ENCODE peak calls at places on chromosomes 13 and 19, in seven cellular contexts. One of them, this sample, is unnamed.

GRCh38 chr19:31039151-31039550 is 310.1 kb downstream of the TSHZ3 start:
- DNase-seq in CD8-positive, alpha-beta memory T cell: no peak
- DNase-seq in fibroblast of lung: no peak
- DNase-seq in T-helper 1 cell: no peak
- DNase-seq in B cell: no peak
- DNase-seq in stimulated activated CD8-positive, alpha-beta memory T cell treated with anti-CD3 and anti-CD28 coated beads, Interleukin-4, amount 100 ng/mL, for 48 hours: no peak
- DNase-seq in cardiac muscle cell: no peak
- DNase-seq in this sample: no peak

GRCh38 chr19:17405250-17406038 is at the start of gene BST2:
- DNase-seq in CD8-positive, alpha-beta memory T cell: peak; percentile 74
- DNase-seq in cardiac muscle cell: peak; percentile 79
- DNase-seq in stimulated activated CD8-positive, alpha-beta memory T cell treated with anti-CD3 and anti-CD28 coated beads, Interleukin-4, amount 100 ng/mL, for 48 hours: peak; percentile 71
- DNase-seq in T-helper 1 cell: peak; percentile 82
- DNase-seq in fibroblast of lung: no peak
- DNase-seq in B cell: peak; percentile 70
- DNase-seq in this sample: peak; percentile 58

GRCh38 chr19:45885556-45886426 is at the start of gene IRF2BP1:
- DNase-seq in T-helper 1 cell: peak; percentile 91
- DNase-seq in CD8-positive, alpha-beta memory T cell: peak; percentile 89
- DNase-seq in B cell: peak; percentile 95
- DNase-seq in fibroblast of lung: peak; percentile 93
- DNase-seq in stimulated activated CD8-positive, alpha-beta memory T cell treated with anti-CD3 and anti-CD28 coated beads, Interleukin-4, amount 100 ng/mL, for 48 hours: peak; percentile 92
- DNase-seq in cardiac muscle cell: peak; percentile 95
- DNase-seq in this sample: peak; percentile 83

GRCh38 chr13:24642236-24642635 is 38.0 kb upstream of the ATP12A start:
- DNase-seq in B cell: no peak
- DNase-seq in CD8-positive, alpha-beta memory T cell: no peak
- DNase-seq in stimulated activated CD8-positive, alpha-beta memory T cell treated with anti-CD3 and anti-CD28 coated beads, Interleukin-4, amount 100 ng/mL, for 48 hours: no peak
- DNase-seq in cardiac muscle cell: no peak
- DNase-seq in T-helper 1 cell: peak; percentile 54
- DNase-seq in fibroblast of lung: no peak
- DNase-seq in this sample: no peak

GRCh38 chr19:35712529-35712909 is 5.3 kb upstream of the KMT2B start:
- DNase-seq in T-helper 1 cell: no peak
- DNase-seq in B cell: no peak
- DNase-seq in CD8-positive, alpha-beta memory T cell: no peak
- DNase-seq in cardiac muscle cell: no peak
- DNase-seq in stimulated activated CD8-positive, alpha-beta memory T cell treated with anti-CD3 and anti-CD28 coated beads, Interleukin-4, amount 100 ng/mL, for 48 hours: peak; percentile 76
- DNase-seq in fibroblast of lung: no peak
- DNase-seq in this sample: no peak

GRCh38 chr19:2507109-2507508 is 31.2 kb downstream of the GADD45B start:
- DNase-seq in CD8-positive, alpha-beta memory T cell: peak; percentile 36
- DNase-seq in B cell: no peak
- DNase-seq in fibroblast of lung: peak; percentile 81
- DNase-seq in stimulated activated CD8-positive, alpha-beta memory T cell treated with anti-CD3 and anti-CD28 coated beads, Interleukin-4, amount 100 ng/mL, for 48 hours: no peak
- DNase-seq in cardiac muscle cell: peak; percentile 58
- DNase-seq in T-helper 1 cell: peak; percentile 83
- DNase-seq in this sample: no peak

GRCh38 chr19:15672580-15673175 is at the start of gene CYP4F12:
- DNase-seq in B cell: no peak
- DNase-seq in fibroblast of lung: peak; percentile 12
- DNase-seq in cardiac muscle cell: peak; percentile 81
- DNase-seq in stimulated activated CD8-positive, alpha-beta memory T cell treated with anti-CD3 and anti-CD28 coated beads, Interleukin-4, amount 100 ng/mL, for 48 hours: peak; percentile 32
- DNase-seq in T-helper 1 cell: no peak
- DNase-seq in CD8-positive, alpha-beta memory T cell: peak; percentile 10
- DNase-seq in this sample: no peak

GRCh38 chr19:46727036-46727501 is 10.2 kb upstream of the PRKD2 start:
- DNase-seq in stimulated activated CD8-positive, alpha-beta memory T cell treated with anti-CD3 and anti-CD28 coated beads, Interleukin-4, amount 100 ng/mL, for 48 hours: no peak
- DNase-seq in cardiac muscle cell: no peak
- DNase-seq in CD8-positive, alpha-beta memory T cell: no peak
- DNase-seq in T-helper 1 cell: no peak
- DNase-seq in B cell: no peak
- DNase-seq in fibroblast of lung: no peak
- DNase-seq in this sample: no peak

GRCh38 chr13:79503069-79503468 is 22.1 kb downstream of the NDFIP2 start:
- DNase-seq in T-helper 1 cell: no peak
- DNase-seq in cardiac muscle cell: no peak
- DNase-seq in stimulated activated CD8-positive, alpha-beta memory T cell treated with anti-CD3 and anti-CD28 coated beads, Interleukin-4, amount 100 ng/mL, for 48 hours: no peak
- DNase-seq in CD8-positive, alpha-beta memory T cell: no peak
- DNase-seq in B cell: no peak
- DNase-seq in fibroblast of lung: no peak
- DNase-seq in this sample: no peak

GRCh38 chr13:84481958-84482357 is 599.7 kb upstream of the SLITRK1 start:
- DNase-seq in B cell: no peak
- DNase-seq in fibroblast of lung: peak; percentile 66
- DNase-seq in cardiac muscle cell: peak; percentile 6
- DNase-seq in stimulated activated CD8-positive, alpha-beta memory T cell treated with anti-CD3 and anti-CD28 coated beads, Interleukin-4, amount 100 ng/mL, for 48 hours: no peak
- DNase-seq in T-helper 1 cell: no peak
- DNase-seq in CD8-positive, alpha-beta memory T cell: no peak
- DNase-seq in this sample: no peak

GRCh38 chr19:5299137-5299536 is 41.5 kb downstream of the PTPRS start:
- DNase-seq in stimulated activated CD8-positive, alpha-beta memory T cell treated with anti-CD3 and anti-CD28 coated beads, Interleukin-4, amount 100 ng/mL, for 48 hours: no peak
- DNase-seq in cardiac muscle cell: no peak
- DNase-seq in CD8-positive, alpha-beta memory T cell: no peak
- DNase-seq in B cell: no peak
- DNase-seq in T-helper 1 cell: no peak
- DNase-seq in fibroblast of lung: no peak
- DNase-seq in this sample: no peak

GRCh38 chr19:5025027-5025426 is 56.1 kb downstream of the KDM4B start:
- DNase-seq in stimulated activated CD8-positive, alpha-beta memory T cell treated with anti-CD3 and anti-CD28 coated beads, Interleukin-4, amount 100 ng/mL, for 48 hours: no peak
- DNase-seq in cardiac muscle cell: no peak
- DNase-seq in T-helper 1 cell: no peak
- DNase-seq in fibroblast of lung: no peak
- DNase-seq in CD8-positive, alpha-beta memory T cell: no peak
- DNase-seq in B cell: no peak
- DNase-seq in this sample: no peak

GRCh38 chr19:8321760-8322637 is 703 bp downstream of the RPS28 start:
- DNase-seq in T-helper 1 cell: no peak
- DNase-seq in CD8-positive, alpha-beta memory T cell: no peak
- DNase-seq in stimulated activated CD8-positive, alpha-beta memory T cell treated with anti-CD3 and anti-CD28 coated beads, Interleukin-4, amount 100 ng/mL, for 48 hours: no peak
- DNase-seq in B cell: no peak
- DNase-seq in fibroblast of lung: no peak
- DNase-seq in cardiac muscle cell: no peak
- DNase-seq in this sample: no peak

GRCh38 chr19:5292453-5292842 is 48.2 kb downstream of the PTPRS start:
- DNase-seq in fibroblast of lung: no peak
- DNase-seq in cardiac muscle cell: no peak
- DNase-seq in B cell: no peak
- DNase-seq in stimulated activated CD8-positive, alpha-beta memory T cell treated with anti-CD3 and anti-CD28 coated beads, Interleukin-4, amount 100 ng/mL, for 48 hours: peak; percentile 47
- DNase-seq in CD8-positive, alpha-beta memory T cell: no peak
- DNase-seq in T-helper 1 cell: no peak
- DNase-seq in this sample: peak; percentile 9

GRCh38 chr19:6720369-6721112 is at the start of gene C3:
- DNase-seq in T-helper 1 cell: no peak
- DNase-seq in B cell: no peak
- DNase-seq in CD8-positive, alpha-beta memory T cell: no peak
- DNase-seq in stimulated activated CD8-positive, alpha-beta memory T cell treated with anti-CD3 and anti-CD28 coated beads, Interleukin-4, amount 100 ng/mL, for 48 hours: no peak
- DNase-seq in cardiac muscle cell: peak; percentile 96
- DNase-seq in fibroblast of lung: peak; percentile 36
- DNase-seq in this sample: no peak

GRCh38 chr19:14333101-14333871 is 48.0 kb upstream of the ADGRE5 start:
- DNase-seq in fibroblast of lung: peak; percentile 20
- DNase-seq in B cell: no peak
- DNase-seq in cardiac muscle cell: peak; percentile 75
- DNase-seq in stimulated activated CD8-positive, alpha-beta memory T cell treated with anti-CD3 and anti-CD28 coated beads, Interleukin-4, amount 100 ng/mL, for 48 hours: peak; percentile 45
- DNase-seq in CD8-positive, alpha-beta memory T cell: no peak
- DNase-seq in T-helper 1 cell: peak; percentile 22
- DNase-seq in this sample: no peak

GRCh38 chr19:34228347-34228746 is 26.0 kb upstream of the GARRE1 start:
- DNase-seq in cardiac muscle cell: no peak
- DNase-seq in B cell: no peak
- DNase-seq in stimulated activated CD8-positive, alpha-beta memory T cell treated with anti-CD3 and anti-CD28 coated beads, Interleukin-4, amount 100 ng/mL, for 48 hours: no peak
- DNase-seq in fibroblast of lung: no peak
- DNase-seq in CD8-positive, alpha-beta memory T cell: no peak
- DNase-seq in T-helper 1 cell: no peak
- DNase-seq in this sample: no peak

GRCh38 chr13:98423417-98423816 is 153.5 kb downstream of the STK24 start:
- DNase-seq in T-helper 1 cell: no peak
- DNase-seq in stimulated activated CD8-positive, alpha-beta memory T cell treated with anti-CD3 and anti-CD28 coated beads, Interleukin-4, amount 100 ng/mL, for 48 hours: no peak
- DNase-seq in CD8-positive, alpha-beta memory T cell: no peak
- DNase-seq in cardiac muscle cell: no peak
- DNase-seq in fibroblast of lung: no peak
- DNase-seq in B cell: no peak
- DNase-seq in this sample: no peak

GRCh38 chr19:45499196-45500180 is 1.2 kb downstream of the PPM1N start:
- DNase-seq in cardiac muscle cell: peak; percentile 46
- DNase-seq in B cell: peak; percentile 60
- DNase-seq in CD8-positive, alpha-beta memory T cell: peak; percentile 39
- DNase-seq in stimulated activated CD8-positive, alpha-beta memory T cell treated with anti-CD3 and anti-CD28 coated beads, Interleukin-4, amount 100 ng/mL, for 48 hours: peak; percentile 88
- DNase-seq in fibroblast of lung: no peak
- DNase-seq in T-helper 1 cell: peak; percentile 82
- DNase-seq in this sample: no peak

GRCh38 chr13:33186851-33187250 is 98.7 kb downstream of the STARD13 start:
- DNase-seq in fibroblast of lung: no peak
- DNase-seq in B cell: no peak
- DNase-seq in CD8-positive, alpha-beta memory T cell: no peak
- DNase-seq in stimulated activated CD8-positive, alpha-beta memory T cell treated with anti-CD3 and anti-CD28 coated beads, Interleukin-4, amount 100 ng/mL, for 48 hours: no peak
- DNase-seq in cardiac muscle cell: peak; percentile 78
- DNase-seq in T-helper 1 cell: peak; percentile 30
- DNase-seq in this sample: no peak

GRCh38 chr19:3440082-3440481 is 40.2 kb downstream of the SMIM24 start:
- DNase-seq in B cell: peak; percentile 70
- DNase-seq in cardiac muscle cell: peak; percentile 31
- DNase-seq in T-helper 1 cell: peak; percentile 50
- DNase-seq in CD8-positive, alpha-beta memory T cell: peak; percentile 26
- DNase-seq in stimulated activated CD8-positive, alpha-beta memory T cell treated with anti-CD3 and anti-CD28 coated beads, Interleukin-4, amount 100 ng/mL, for 48 hours: peak; percentile 79
- DNase-seq in fibroblast of lung: no peak
- DNase-seq in this sample: peak; percentile 24